ENCODE peak calls at places on chromosomes 7 and 10, in five cellular contexts. Y, Z, L, C and N are unnamed samples.

GRCh38 chr7:142854505-142855400 is at the start of gene EPHB6:
- DNase-seq in Y (peak; percentile 43), C (no peak), Z (peak; percentile 86), L (peak; percentile 67), N (peak; percentile 87)

GRCh38 chr7:121440857-121441503 is 44.9 kb upstream of the FAM3C start:
- DNase-seq in Y (no peak), C (no peak), Z (no peak), L (no peak), N (no peak)

GRCh38 chr7:77281780-77282478 is 82.3 kb upstream of the FGL2 start:
- DNase-seq in Y (peak; percentile 25), Z (peak; percentile 32), L (no peak), C (no peak), N (no peak)

GRCh38 chr10:95250856-95251255 is 39.9 kb downstream of the PDLIM1 start:
- DNase-seq in Z (no peak), Y (no peak), C (no peak), L (no peak), N (no peak)

GRCh38 chr7:138097064-138097741 is 20.9 kb downstream of the AKR1D1 start:
- DNase-seq in C (no peak), Y (peak; percentile 5), Z (no peak), L (peak; percentile 21), N (peak; percentile 33)

GRCh38 chr10:129365767-129366400 is 101.2 kb upstream of the MGMT start:
- DNase-seq in C (no peak), Z (no peak), Y (no peak), L (peak; percentile 72), N (no peak)

GRCh38 chr7:42214063-42214679 is 22.8 kb downstream of the GLI3 start:
- DNase-seq in Z (no peak), C (no peak), Y (no peak), L (no peak), N (no peak)

GRCh38 chr7:70614237-70614984 is 517.5 kb upstream of the GALNT17 start:
- DNase-seq in C (peak; percentile 46), L (peak; percentile 30), Z (peak; percentile 86), Y (peak; percentile 72), N (no peak)

GRCh38 chr10:21261705-21262285 is 263.7 kb downstream of the SKIDA1 start:
- DNase-seq in Y (no peak), Z (no peak), C (no peak), L (no peak), N (no peak)

GRCh38 chr7:35253680-35254495 is at the start of gene TBX20:
- DNase-seq in Y (peak; percentile 16), C (no peak), L (peak; percentile 71), Z (peak; percentile 85), N (no peak)

GRCh38 chr7:4781366-4782069 is 6.1 kb downstream of the AP5Z1 start:
- DNase-seq in Z (no peak), L (no peak), C (no peak), Y (no peak), N (no peak)

GRCh38 chr7:46534593-46535271 is 613.7 kb upstream of the IGFBP3 start:
- DNase-seq in C (no peak), Z (no peak), L (peak; percentile 20), Y (peak; percentile 36), N (no peak)

GRCh38 chr7:114938785-114939184 is 16.9 kb downstream of the MDFIC start:
- DNase-seq in Y (no peak), C (no peak), Z (no peak), L (no peak), N (no peak)

GRCh38 chr7:21300692-21301091 is 127.2 kb upstream of the SP4 start:
- DNase-seq in C (no peak), L (no peak), Y (no peak), Z (no peak), N (no peak)

GRCh38 chr7:121278120-121279021 is 50.4 kb upstream of the WNT16 start:
- DNase-seq in Z (no peak), Y (no peak), C (no peak), L (no peak), N (peak; percentile 54)

GRCh38 chr10:103715430-103715829 is 139.9 kb downstream of the SH3PXD2A start:
- DNase-seq in C (no peak), L (no peak), Z (no peak), Y (peak; percentile 92), N (no peak)

GRCh38 chr10:30455816-30456215 is 21.8 kb downstream of the MAP3K8 start:
- DNase-seq in C (no peak), Z (no peak), L (no peak), Y (no peak), N (no peak)

GRCh38 chr10:89156161-89156560 is 51.0 kb downstream of the CH25H start:
- DNase-seq in Y (no peak), L (no peak), Z (no peak), C (no peak), N (no peak)

GRCh38 chr10:92594194-92594593 is 1.3 kb downstream of the KIF11 start:
- DNase-seq in C (no peak), Z (no peak), Y (no peak), L (no peak), N (no peak)

GRCh38 chr10:124917939-124918830 is 23.7 kb upstream of the ZRANB1 start:
- DNase-seq in L (no peak), Y (peak; percentile 83), Z (no peak), C (no peak), N (no peak)

GRCh38 chr7:1967512-1968396 is 265.0 kb downstream of the MAD1L1 start:
- DNase-seq in C (no peak), L (no peak), Z (no peak), Y (no peak), N (no peak)

GRCh38 chr7:90459888-90460287 is 9.6 kb upstream of the PTTG1IP2 start:
- DNase-seq in C (no peak), L (no peak), Z (no peak), Y (no peak), N (no peak)
- TF ChIP-seq CTCF in C (no peak), L (no peak), Z (no peak), Y (peak; percentile 42), N (no peak)

GRCh38 chr10:49283491-49283890 is 15.5 kb upstream of the C10orf71 start:
- DNase-seq in Z (no peak), Y (no peak), L (no peak), C (no peak), N (no peak)

GRCh38 chr10:49282306-49282705 is 16.7 kb upstream of the C10orf71 start:
- DNase-seq in Z (no peak), C (no peak), L (no peak), Y (no peak), N (no peak)

GRCh38 chr10:49280001-49280408 is 19.0 kb upstream of the C10orf71 start:
- DNase-seq in Y (peak; percentile 78), C (no peak), L (no peak), Z (no peak), N (no peak)

GRCh38 chr10:49282879-49283321 is 16.1 kb upstream of the C10orf71 start:
- DNase-seq in Y (no peak), C (no peak), Z (no peak), L (no peak), N (no peak)

DNA sequence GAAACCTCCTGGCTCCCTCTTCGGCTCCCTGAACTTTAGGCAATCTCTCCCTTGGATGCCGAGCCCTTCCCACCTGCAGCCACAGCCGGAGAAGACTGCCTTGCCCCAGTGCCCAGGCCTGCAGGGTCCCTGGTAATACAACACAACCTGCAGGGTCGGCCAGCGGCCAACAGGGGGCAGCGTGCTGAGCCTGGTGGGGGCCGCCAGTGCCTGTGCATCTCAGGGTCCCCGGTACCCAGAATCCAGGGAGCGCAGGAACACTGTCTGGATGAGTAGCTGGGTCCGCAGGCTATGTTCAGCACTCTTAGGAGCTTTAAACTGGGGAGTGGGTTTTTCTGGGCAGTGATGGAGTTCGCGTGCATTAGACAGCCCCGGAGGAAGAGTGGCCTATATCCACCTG is 17.5 kb upstream of the C10orf71 start:
- DNase-seq in Z (no peak), Y (no peak), L (peak; percentile 83), C (no peak), N (no peak)
- TF ChIP-seq CTCF in Z (peak; percentile 33), Y (no peak), L (peak; percentile 88), C (no peak), N (no peak)

GRCh38 chr7:157397751-157398691 is 61.2 kb downstream of the DNAJB6 start:
- DNase-seq in C (no peak), Z (no peak), Y (peak; percentile 87), L (peak; percentile 62), N (peak; percentile 52)
- TF ChIP-seq CTCF in C (no peak), Z (peak; percentile 60), Y (peak; percentile 75), L (no peak), N (peak; percentile 5)

GRCh38 chr7:129453510-129454248 is 19.4 kb downstream of the STRIP2 start:
- DNase-seq in C (no peak), L (no peak), Y (no peak), Z (no peak), N (no peak)

GRCh38 chr7:129457101-129457500 is 22.9 kb downstream of the STRIP2 start:
- DNase-seq in L (no peak), C (no peak), Y (no peak), Z (no peak), N (no peak)

GRCh38 chr7:129452589-129453231 is 18.5 kb downstream of the STRIP2 start:
- DNase-seq in Y (no peak), L (no peak), Z (no peak), C (no peak), N (no peak)

GRCh38 chr7:129456421-129456820 is 22.2 kb downstream of the STRIP2 start:
- DNase-seq in L (no peak), Z (no peak), C (no peak), Y (no peak), N (no peak)

DNA sequence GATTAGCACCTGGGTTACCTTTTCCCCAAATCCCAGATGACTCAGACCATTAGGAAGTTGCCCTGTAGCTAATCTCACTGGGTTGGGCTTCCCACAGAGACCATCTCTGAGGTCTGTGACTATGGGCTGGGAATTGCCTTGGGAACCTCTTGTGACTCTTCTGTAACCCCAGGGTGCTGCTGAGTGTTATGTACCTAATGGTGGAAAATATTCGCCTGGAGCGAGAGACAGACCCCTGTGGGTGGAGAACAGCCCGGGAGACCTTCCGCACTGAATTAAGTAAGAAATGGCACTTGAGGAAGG is 20.0 kb downstream of the STRIP2 start:
- DNase-seq in C (no peak), Y (no peak), Z (no peak), L (no peak), N (no peak)
- TF ChIP-seq CTCF in C (no peak), Y (no peak), Z (no peak), L (no peak), N (no peak)

GRCh38 chr7:132029369-132030160 is 473.1 kb upstream of the PODXL start:
- DNase-seq in Y (no peak), C (no peak), Z (no peak), L (no peak), N (no peak)

GRCh38 chr7:132030883-132031282 is 474.5 kb upstream of the PODXL start:
- DNase-seq in L (no peak), Y (no peak), C (no peak), Z (no peak), N (no peak)

GRCh38 chr7:132035517-132036362 is 479.3 kb upstream of the PODXL start:
- DNase-seq in Y (no peak), C (peak; percentile 19), Z (no peak), L (no peak), N (no peak)

GRCh38 chr7:132030161-132030568 is 473.7 kb upstream of the PODXL start:
- DNase-seq in L (no peak), C (no peak), Z (peak; percentile 63), Y (no peak), N (no peak)

GRCh38 chr7:132034748-132035416 is 478.5 kb upstream of the PODXL start:
- DNase-seq in C (no peak), L (no peak), Y (no peak), Z (no peak), N (no peak)
- TF ChIP-seq CTCF in C (no peak), L (no peak), Y (no peak), Z (no peak), N (no peak)